ENCODE peak calls at places on chromosomes 11 and 22, in four cellular contexts. C, Q, O and N are unnamed samples.

GRCh38 chr11:107157146-107157808 is 139.0 kb upstream of the GUCY1A2 start:
- DNase-seq in O (no peak), C (no peak), Q (no peak), N (no peak)

GRCh38 chr11:83573097-83573496 is 286.9 kb upstream of the CCDC90B start:
- DNase-seq in O (no peak), Q (no peak), C (no peak), N (no peak)

GRCh38 chr22:31891366-31892079 is 52.8 kb upstream of the YWHAH start:
- DNase-seq in O (no peak), Q (no peak), C (peak), N (no peak)

GRCh38 chr11:32103941-32104340 is 13.1 kb downstream of the RCN1 start:
- DNase-seq in Q (no peak), C (no peak), O (no peak), N (no peak)

GRCh38 chr22:28952857-28953256 is 69.5 kb downstream of the ZNRF3 start:
- DNase-seq in O (no peak), C (no peak), Q (no peak), N (no peak)

GRCh38 chr11:110518809-110519514 is 89.2 kb downstream of the FDX1 start:
- DNase-seq in Q (no peak), C (no peak), O (no peak), N (no peak)

GRCh38 chr22:49380828-49381114 is 446.9 kb downstream of the BRD1 start:
- DNase-seq in O (no peak), Q (no peak), C (no peak), N (no peak)

GRCh38 chr22:35629406-35630234 is 12.5 kb upstream of the MB start:
- DNase-seq in C (peak), O (peak), Q (no peak), N (peak)

GRCh38 chr11:80107415-80107814 is 666.6 kb upstream of the TENM4 start:
- DNase-seq in O (no peak), C (no peak), Q (no peak), N (no peak)

GRCh38 chr22:30457964-30458363 is 13.9 kb downstream of the SEC14L3 start:
- DNase-seq in O (no peak), Q (no peak), C (no peak), N (no peak)

GRCh38 chr11:60970369-60970774 is 1.1 kb upstream of the CD6 start:
- DNase-seq in O (no peak), C (peak), Q (peak), N (peak)

GRCh38 chr22:50621491-50621880 is 6.5 kb downstream of the ARSA start:
- DNase-seq in C (no peak), O (peak), Q (no peak), N (no peak)

GRCh38 chr11:128908391-128909246 is 17.5 kb downstream of the KCNJ5 start:
- DNase-seq in C (no peak), O (no peak), Q (no peak), N (peak)

GRCh38 chr22:22464541-22465054 is 43.9 kb downstream of the ZNF280B start:
- DNase-seq in C (no peak), O (no peak), Q (no peak), N (no peak)

GRCh38 chr11:120564573-120565301 is 53.2 kb downstream of the GRIK4 start:
- DNase-seq in C (peak), Q (no peak), O (peak), N (no peak)

GRCh38 chr11:109422755-109423113 is 744 bp downstream of the C11orf87 start:
- DNase-seq in O (no peak), C (no peak), Q (no peak), N (no peak)

GRCh38 chr11:47928426-47928825 is 51.9 kb upstream of the PTPRJ start:
- DNase-seq in C (no peak), O (no peak), Q (no peak), N (no peak)

GRCh38 chr11:94734563-94735275 is 33.4 kb upstream of the AMOTL1 start:
- DNase-seq in Q (no peak), C (peak), O (no peak), N (no peak)

GRCh38 chr22:38350444-38351359 is 33.5 kb upstream of the CSNK1E start:
- DNase-seq in Q (no peak), O (no peak), C (no peak), N (no peak)

GRCh38 chr11:88552377-88553029 is 215.0 kb upstream of the CTSC start:
- DNase-seq in Q (peak), O (peak), C (peak), N (peak)

GRCh38 chr22:32490279-32490678 is 15.7 kb downstream of the FBXO7 start:
- DNase-seq in O (no peak), Q (no peak), C (no peak), N (no peak)

GRCh38 chr11:46675288-46675851 is 25.0 kb downstream of the ARHGAP1 start:
- DNase-seq in C (no peak), O (no peak), Q (peak), N (peak)

GRCh38 chr22:19745155-19746133 is 15.1 kb upstream of the TBX1 start:
- DNase-seq in C (no peak), Q (no peak), O (no peak), N (no peak)

GRCh38 chr11:119218141-119218878 is 12.2 kb downstream of the CBL start:
- DNase-seq in O (no peak), C (peak), Q (no peak), N (peak)

GRCh38 chr22:29344137-29344536 is 28.6 kb upstream of the RASL10A start:
- DNase-seq in O (no peak), C (no peak), Q (peak), N (peak)

GRCh38 chr11:12864316-12865156 is 144.6 kb upstream of the RASSF10 start:
- DNase-seq in Q (no peak), C (peak), O (no peak), N (no peak)
- TF ChIP-seq BHLHE40 in Q (no peak), C (no peak), O (no peak), N (no peak)

DNA sequence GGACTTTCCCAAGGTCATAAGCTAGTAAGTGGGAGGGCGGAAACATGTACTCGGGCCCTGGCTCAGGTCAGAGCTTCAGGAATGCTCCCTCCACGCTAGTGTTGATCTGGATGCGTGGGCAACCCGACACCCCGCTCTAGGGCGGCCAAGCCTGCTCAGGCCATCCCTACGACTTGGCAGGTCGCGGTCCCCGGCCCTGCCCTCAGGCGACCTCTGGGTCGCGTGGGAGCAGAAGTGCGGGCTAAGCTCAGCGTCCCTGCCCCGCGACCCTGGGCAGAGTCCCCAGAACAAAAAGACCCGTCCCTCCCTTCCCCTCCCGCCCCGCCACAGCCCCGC is 781 bp upstream of the TEF start:
- DNase-seq in C (peak), Q (peak), O (no peak), N (peak)
- TF ChIP-seq POLR2A in C (peak), Q (peak), O (peak), N (no peak)

GRCh38 chr11:44377121-44377520 is 67.2 kb upstream of the ALX4 start:
- DNase-seq in C (no peak), Q (no peak), O (no peak), N (no peak)

GRCh38 chr11:44376423-44376822 is 66.5 kb upstream of the ALX4 start:
- DNase-seq in C (no peak), Q (no peak), O (no peak), N (no peak)

GRCh38 chr11:44379141-44380008 is 69.4 kb upstream of the ALX4 start:
- DNase-seq in C (no peak), Q (no peak), O (no peak), N (no peak)

GRCh38 chr11:44380009-44380313 is 70.0 kb upstream of the ALX4 start:
- DNase-seq in C (no peak), Q (no peak), O (no peak), N (no peak)

GRCh38 chr11:44377914-44378321 is 68.0 kb upstream of the ALX4 start:
- DNase-seq in O (no peak), C (peak), Q (no peak), N (no peak)
- TF ChIP-seq ESRRA in O (no peak), C (peak), Q (no peak), N (no peak)

GRCh38 chr11:69803604-69804218 is 15.5 kb downstream of the FGF3 start:
- DNase-seq in O (no peak), Q (no peak), C (no peak), N (no peak)

GRCh38 chr11:69799582-69799981 is 19.6 kb downstream of the FGF3 start:
- DNase-seq in O (no peak), C (peak), Q (peak), N (peak)

GRCh38 chr11:69800278-69800677 is 18.9 kb downstream of the FGF3 start:
- DNase-seq in O (no peak), C (no peak), Q (no peak), N (no peak)

GRCh38 chr11:69803022-69803421 is 16.2 kb downstream of the FGF3 start:
- DNase-seq in Q (no peak), C (no peak), O (no peak), N (no peak)

GRCh38 chr11:69801513-69802335 is 17.5 kb downstream of the FGF3 start:
- DNase-seq in Q (peak), O (no peak), C (peak), N (peak)
- TF ChIP-seq BHLHE40 in Q (no peak), O (no peak), C (no peak), N (no peak)

GRCh38 chr11:64238999-64239398 is 1.9 kb upstream of the FKBP2 start:
- DNase-seq in C (no peak), Q (no peak), O (no peak), N (no peak)

GRCh38 chr11:64240467-64241174 is at the start of gene FKBP2:
- DNase-seq in O (peak), C (peak), Q (peak), N (peak)

GRCh38 chr11:64241430-64242153 is 697 bp downstream of the FKBP2 start:
- DNase-seq in Q (peak), C (peak), O (no peak), N (peak)

GRCh38 chr11:64241175-64241429 is 207 bp downstream of the FKBP2 start:
- DNase-seq in C (no peak), Q (no peak), O (peak), N (peak)

GRCh38 chr11:64239662-64240466 is 1.0 kb upstream of the FKBP2 start:
- DNase-seq in C (peak), Q (no peak), O (peak), N (no peak)
- TF ChIP-seq POLR2A in C (no peak), Q (no peak), O (no peak), N (no peak)